ENCODE peak calls at places on chromosome 6, in five cellular contexts. Q is HCT116, L is body of pancreas, W is spleen, T is esophagus squamous epithelium. N is an unnamed sample.

GRCh38 chr6:41584668-41585205 is 38.6 kb downstream of the FOXP4 start:
- DNase-seq in Q (no peak), L (peak), W (no peak), T (no peak), N (peak)

GRCh38 chr6:41939091-41939847 is 2.3 kb downstream of the CCND3 start:
- DNase-seq in Q (no peak), L (no peak), W (peak), T (no peak), N (no peak)

GRCh38 chr6:100460650-100461204 is 4.0 kb downstream of the SIM1 start:
- DNase-seq in Q (no peak), L (no peak), W (no peak), T (no peak), N (no peak)

GRCh38 chr6:111952821-111953535 is 79.7 kb upstream of the FYN start:
- DNase-seq in Q (no peak), L (no peak), W (no peak), T (no peak), N (no peak)

GRCh38 chr6:165729307-165729936 is 66.4 kb upstream of the PDE10A start:
- DNase-seq in Q (peak), L (peak), W (no peak), T (no peak), N (no peak)

GRCh38 chr6:43793154-43793874 is 23.3 kb downstream of the VEGFA start:
- DNase-seq in Q (no peak), L (no peak), W (peak), T (no peak), N (no peak)

GRCh38 chr6:155389130-155389529 is 66.5 kb downstream of the NOX3 start:
- DNase-seq in Q (no peak), L (no peak), W (no peak), T (no peak), N (no peak)

GRCh38 chr6:4805553-4806307 is 29.5 kb downstream of the CDYL start:
- DNase-seq in Q (peak), L (peak), W (no peak), T (no peak), N (peak)

GRCh38 chr6:35678021-35678654 is 10.6 kb downstream of the FKBP5 start:
- DNase-seq in Q (no peak), L (no peak), W (no peak), T (no peak), N (no peak)

GRCh38 chr6:162032620-162033019 is 694.9 kb downstream of the PRKN start:
- DNase-seq in Q (no peak), L (no peak), W (no peak), T (no peak), N (no peak)

GRCh38 chr6:28981391-28981832 is 23.7 kb downstream of the ZNF311 start:
- DNase-seq in Q (peak), L (peak), W (peak), T (no peak), N (peak)

GRCh38 chr6:68502946-68503345 is 132.1 kb upstream of the ADGRB3 start:
- DNase-seq in Q (no peak), L (no peak), W (no peak), T (no peak), N (no peak)

GRCh38 chr6:137661601-137662000 is 167.4 kb upstream of the OLIG3 start:
- DNase-seq in Q (no peak), L (peak), W (no peak), T (no peak), N (no peak)

GRCh38 chr6:149938571-149939462 is 3.0 kb upstream of the ULBP2 start:
- DNase-seq in Q (no peak), L (no peak), W (peak), T (no peak), N (no peak)

GRCh38 chr6:88804701-88805100 is 158.7 kb downstream of the RNGTT start:
- DNase-seq in Q (no peak), L (no peak), W (no peak), T (no peak), N (no peak)

GRCh38 chr6:113994934-113995342 is 24.0 kb upstream of the HDAC2 start:
- DNase-seq in Q (peak), L (no peak), W (no peak), T (no peak), N (peak)

GRCh38 chr6:158262755-158263154 is 49.5 kb upstream of the TULP4 start:
- DNase-seq in Q (no peak), L (no peak), W (no peak), T (no peak), N (no peak)

GRCh38 chr6:155317186-155317585 is 2.9 kb upstream of the TFB1M start:
- DNase-seq in Q (no peak), L (no peak), W (no peak), T (no peak), N (no peak)

GRCh38 chr6:132354517-132355167 is 46.6 kb downstream of the MOXD1 start:
- DNase-seq in Q (no peak), L (no peak), W (peak), T (peak), N (no peak)

GRCh38 chr6:125994659-125995488 is 8.5 kb downstream of the TRMT11 start:
- DNase-seq in Q (no peak), L (no peak), W (no peak), T (no peak), N (no peak)

GRCh38 chr6:151647871-151648639 is 154.2 kb downstream of the CCDC170 start:
- DNase-seq in Q (peak), L (no peak), W (no peak), T (no peak), N (no peak)

GRCh38 chr6:83511901-83512681 is at the start of gene PRSS35:
- DNase-seq in Q (peak), L (peak), W (peak), T (no peak), N (peak)

GRCh38 chr6:148423601-148424270 is 81.1 kb downstream of the SASH1 start:
- DNase-seq in Q (no peak), L (no peak), W (no peak), T (no peak), N (peak)

GRCh38 chr6:79635179-79635578 is 4.0 kb downstream of the SH3BGRL2 start:
- DNase-seq in Q (no peak), L (no peak), W (no peak), T (no peak), N (no peak)

GRCh38 chr6:10410214-10410873 is 4.5 kb downstream of the TFAP2A start:
- DNase-seq in Q (no peak), L (no peak), W (no peak), T (no peak), N (no peak)

GRCh38 chr6:5671162-5671561 is 335.6 kb downstream of the NRN1 start:
- DNase-seq in Q (no peak), L (no peak), W (no peak), T (no peak), N (no peak)

GRCh38 chr6:10112871-10113584 is 301.8 kb downstream of the TFAP2A start:
- DNase-seq in Q (no peak), L (no peak), W (no peak), T (no peak), N (no peak)

GRCh38 chr6:52389626-52390360 is 27.8 kb downstream of the PAQR8 start:
- DNase-seq in Q (peak), L (peak), W (peak), T (no peak), N (peak)

GRCh38 chr6:121549741-121550140 is 114.3 kb downstream of the GJA1 start:
- DNase-seq in Q (no peak), L (no peak), W (no peak), T (no peak), N (no peak)

GRCh38 chr6:149845549-149845948 is 18.6 kb downstream of the LRP11 start:
- DNase-seq in Q (no peak), L (no peak), W (no peak), T (no peak), N (no peak)

GRCh38 chr6:113802779-113803178 is 54.4 kb upstream of the MARCKS start:
- DNase-seq in Q (no peak), L (no peak), W (no peak), T (no peak), N (no peak)

GRCh38 chr6:68197356-68197755 is 437.7 kb upstream of the ADGRB3 start:
- DNase-seq in Q (no peak), L (no peak), W (no peak), T (no peak), N (no peak)

GRCh38 chr6:113362542-113363430 is 494.4 kb upstream of the MARCKS start:
- DNase-seq in Q (no peak), L (no peak), W (no peak), T (no peak), N (no peak)

GRCh38 chr6:93418448-93419303 is 683 bp downstream of the EPHA7 start:
- DNase-seq in Q (no peak), L (peak), W (peak), T (no peak), N (peak)

GRCh38 chr6:52500268-52501129 is 76.4 kb downstream of the TRAM2 start:
- DNase-seq in Q (no peak), L (no peak), W (no peak), T (no peak), N (no peak)

GRCh38 chr6:44275271-44275748 is 5.1 kb downstream of the TMEM151B start:
- DNase-seq in Q (no peak), L (no peak), W (peak), T (no peak), N (no peak)

GRCh38 chr6:53975966-53976610 is 135.2 kb upstream of the MLIP start:
- DNase-seq in Q (no peak), L (no peak), W (no peak), T (no peak), N (no peak)

GRCh38 chr6:157323114-157323923 is at the start of gene TMEM242:
- DNase-seq in Q (peak), L (peak), W (peak), T (no peak), N (peak)

GRCh38 chr6:108690326-108691000 is 129.7 kb downstream of the FOXO3 start:
- DNase-seq in Q (no peak), L (no peak), W (no peak), T (no peak), N (no peak)

GRCh38 chr6:108685970-108686369 is 125.3 kb downstream of the FOXO3 start:
- DNase-seq in Q (no peak), L (no peak), W (no peak), T (no peak), N (no peak)

GRCh38 chr6:108687921-108688320 is 127.2 kb downstream of the FOXO3 start:
- DNase-seq in Q (no peak), L (no peak), W (no peak), T (no peak), N (no peak)

GRCh38 chr6:108686896-108687295 is 126.2 kb downstream of the FOXO3 start:
- DNase-seq in Q (no peak), L (no peak), W (no peak), T (no peak), N (no peak)

DNA sequence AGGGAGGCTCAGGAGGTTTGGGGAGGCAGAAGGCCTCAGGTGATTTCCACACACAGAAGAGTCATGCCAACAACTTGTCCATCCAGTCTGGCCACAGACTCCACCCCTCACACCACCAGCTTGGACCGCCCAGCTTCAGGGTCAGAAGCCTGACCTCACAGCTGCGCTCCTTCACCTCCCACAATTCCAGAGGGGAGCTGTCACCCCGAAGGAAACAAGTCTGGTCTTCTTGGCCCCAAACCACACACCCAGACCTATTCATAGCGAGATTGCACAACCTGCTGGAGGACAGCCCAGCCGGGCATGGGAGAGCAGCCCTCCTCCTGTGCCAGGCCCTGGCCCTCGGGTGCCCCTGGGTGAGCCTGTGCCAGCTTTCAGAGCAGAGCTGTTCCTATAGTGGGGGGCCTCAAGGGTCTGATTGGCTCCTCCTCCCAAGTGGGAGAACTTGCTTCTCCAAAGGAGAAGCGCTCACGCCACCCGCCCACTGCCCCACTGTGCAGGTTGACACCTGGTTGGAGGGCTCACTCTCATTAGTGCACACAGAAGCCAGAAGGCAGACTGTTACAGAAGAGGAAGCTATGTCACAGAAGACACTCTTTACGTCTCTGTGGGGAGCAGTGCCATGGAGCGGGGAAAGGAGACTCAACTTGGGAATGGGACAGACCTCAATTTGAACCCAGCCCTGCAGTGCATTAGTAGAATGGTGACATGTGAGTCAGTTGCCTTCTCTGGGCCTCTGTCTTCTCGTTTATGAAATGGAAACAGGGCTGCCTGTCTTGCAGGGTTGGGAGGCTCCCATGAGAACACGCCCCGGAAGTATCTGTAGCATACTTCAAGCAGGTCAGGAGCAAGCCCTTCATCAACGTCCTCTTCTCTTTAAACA is 128.8 kb downstream of the FOXO3 start:
- DNase-seq in Q (peak), L (peak), W (no peak), T (no peak), N (peak)
- TF ChIP-seq POLR2A in Q (no peak), L (no peak), W (no peak), T (no peak), N (no peak)

DNA sequence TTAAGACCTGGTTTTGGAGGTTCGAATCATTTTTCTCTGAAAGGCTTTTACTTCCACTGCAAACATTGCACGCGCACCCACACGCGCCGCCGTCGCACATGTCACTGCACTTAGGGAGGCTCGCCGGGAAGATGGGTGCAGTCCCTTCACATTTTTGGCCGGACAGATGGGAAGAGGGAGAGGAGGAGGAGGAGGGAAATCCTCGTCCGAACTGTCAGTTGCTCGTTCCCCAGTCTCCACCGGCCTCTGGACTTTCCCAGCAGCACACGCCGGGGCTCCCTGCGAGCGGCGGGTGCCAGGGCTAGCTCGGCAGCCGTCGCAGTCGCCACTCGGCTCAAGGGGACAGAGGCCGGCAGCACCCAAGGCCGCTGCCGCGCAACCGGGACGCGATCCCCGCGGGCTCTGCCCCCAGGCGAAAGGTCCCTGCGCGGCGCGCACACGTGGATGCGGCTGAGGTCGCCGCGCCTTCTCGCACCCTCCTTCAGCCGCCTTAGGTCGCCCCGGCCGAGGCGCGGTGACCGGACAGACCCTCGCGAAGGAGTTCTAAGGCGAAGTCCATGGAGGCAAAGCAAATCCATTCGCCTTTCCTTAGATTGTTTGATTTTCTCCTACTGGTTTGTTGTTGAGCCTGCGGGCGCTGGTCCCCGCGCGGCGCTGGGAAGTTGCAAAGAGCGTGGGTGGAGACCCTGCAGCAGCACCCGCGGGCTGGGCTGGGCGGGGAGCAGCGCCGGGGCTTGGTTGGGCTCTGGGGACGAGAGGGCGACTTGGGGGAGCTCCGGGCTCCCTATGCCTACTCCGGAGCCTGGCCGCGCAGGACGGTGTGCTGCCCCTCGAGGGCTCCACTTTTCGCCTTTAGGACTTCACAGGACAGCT is 1.2 kb downstream of the MYB start:
- DNase-seq in Q (no peak), L (peak), W (peak), T (no peak), N (no peak)
- TF ChIP-seq POLR2A in Q (no peak), L (no peak), W (no peak), T (no peak), N (no peak)

DNA sequence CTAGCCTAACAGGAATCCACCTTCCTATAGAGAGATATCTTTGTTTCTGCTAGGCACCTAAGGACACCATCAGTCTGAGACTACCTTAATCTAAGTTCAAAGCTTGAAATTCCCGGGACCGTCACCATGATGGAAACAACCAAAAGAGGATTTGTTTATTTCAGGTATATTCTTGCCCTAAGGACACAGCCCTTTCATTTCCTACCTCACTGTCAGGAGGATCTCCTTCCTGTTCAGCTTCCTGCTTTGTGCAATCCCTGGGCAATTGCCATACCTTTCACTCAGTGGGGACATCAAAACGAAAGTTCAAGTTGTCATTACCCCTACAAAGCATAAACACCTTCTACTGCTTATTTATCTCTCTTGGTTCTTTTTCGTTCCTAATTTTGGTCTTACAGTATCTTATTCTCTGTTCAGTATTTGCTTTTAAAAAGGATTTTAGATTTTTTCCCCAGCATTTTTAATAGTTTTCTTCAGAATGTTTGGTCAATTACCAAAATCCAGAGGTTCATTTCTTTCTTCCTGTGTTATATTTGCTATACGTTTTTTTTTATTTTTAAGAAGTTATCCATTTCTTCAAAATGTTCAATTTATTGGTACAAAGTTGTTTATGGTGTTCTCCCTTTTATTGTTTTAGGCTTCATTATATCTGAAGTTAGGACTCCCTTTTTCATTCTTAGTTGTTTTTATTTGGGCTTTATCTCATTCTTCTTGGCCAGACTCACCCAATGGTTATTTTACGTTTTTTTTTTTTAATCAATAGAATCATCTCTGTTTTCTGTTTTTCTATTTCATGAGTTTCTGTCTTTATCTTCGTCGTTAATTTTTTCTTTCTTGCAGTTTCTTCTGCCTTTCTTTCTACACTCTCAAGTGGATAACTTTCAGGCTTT is 13.0 kb upstream of the TBPL1 start:
- DNase-seq in Q (no peak), L (no peak), W (no peak), T (no peak), N (no peak)
- TF ChIP-seq POLR2A in Q (no peak), L (no peak), W (no peak), T (no peak), N (no peak)

GRCh38 chr6:87151786-87152527 is 3.4 kb upstream of the ZNF292 start:
- DNase-seq in Q (no peak), L (peak), W (peak), T (no peak), N (peak)

GRCh38 chr6:87155920-87156600 is 695 bp downstream of the ZNF292 start:
- DNase-seq in Q (no peak), L (peak), W (peak), T (no peak), N (peak)

GRCh38 chr6:87152528-87152950 is 2.8 kb upstream of the ZNF292 start:
- DNase-seq in Q (no peak), L (no peak), W (no peak), T (no peak), N (no peak)

GRCh38 chr6:87154641-87155271 is 609 bp upstream of the ZNF292 start:
- DNase-seq in Q (no peak), L (no peak), W (no peak), T (no peak), N (no peak)

DNA sequence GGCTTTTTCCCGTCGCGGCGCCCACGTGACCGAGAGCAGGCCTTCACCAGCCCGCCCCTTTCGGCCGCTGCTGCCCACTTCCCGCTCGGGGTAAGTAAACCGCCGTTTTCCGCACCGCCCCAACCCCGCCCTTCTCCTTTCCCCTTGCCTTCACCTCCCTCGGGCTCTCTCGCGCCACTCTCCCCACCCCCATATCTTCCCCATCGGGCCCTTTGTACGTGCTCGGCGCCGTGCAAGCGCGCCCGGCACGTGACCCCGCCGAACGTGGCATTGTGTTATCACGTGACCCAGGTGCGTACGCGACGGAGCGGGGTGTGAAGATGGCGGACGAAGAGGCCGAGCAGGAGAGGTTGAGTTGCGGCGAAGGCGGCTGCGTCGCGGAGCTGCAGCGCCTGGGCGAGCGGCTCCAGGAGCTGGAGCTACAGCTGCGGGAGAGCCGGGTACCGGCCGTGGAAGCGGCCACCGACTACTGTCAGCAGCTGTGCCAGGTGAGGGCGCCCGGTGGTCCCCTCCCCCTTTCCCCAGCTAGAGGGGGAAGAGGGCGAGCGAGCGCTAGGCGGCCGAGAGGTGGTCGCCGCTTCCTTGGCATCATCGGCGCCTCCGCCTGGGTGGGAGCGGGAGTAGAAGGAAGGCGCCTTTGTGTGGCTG is at the start of gene ZNF292:
- DNase-seq in Q (peak), L (peak), W (peak), T (peak), N (peak)
- TF ChIP-seq POLR2A in Q (no peak), L (peak), W (peak), T (peak), N (peak)